ENCODE peak calls at places on chromosomes 3 and 15, in four cellular contexts. F is GM12878, B is K562, Q is HepG2. C is an unnamed sample.

GRCh38 chr3:70249509-70250160 is 62.8 kb downstream of the MDFIC2 start:
- DNase-seq in F (no peak), B (no peak), Q (no peak), C (no peak)

GRCh38 chr3:149095487-149095886 is 9.2 kb upstream of the HLTF start:
- DNase-seq in F (peak), B (no peak), Q (no peak), C (no peak)

GRCh38 chr3:38270606-38271005 is 5.0 kb downstream of the SLC22A13 start:
- DNase-seq in F (no peak), B (no peak), Q (no peak), C (no peak)

GRCh38 chr15:70051948-70052633 is 45.6 kb downstream of the TLE3 start:
- DNase-seq in F (no peak), B (no peak), Q (no peak), C (no peak)

GRCh38 chr3:8766148-8766547 is 3.3 kb downstream of the OXTR start:
- DNase-seq in F (no peak), B (no peak), Q (no peak), C (no peak)

GRCh38 chr3:56291953-56292352 is 176.3 kb downstream of the ERC2 start:
- DNase-seq in F (no peak), B (no peak), Q (no peak), C (no peak)

GRCh38 chr3:79597719-79598118 is 170.1 kb downstream of the ROBO1 start:
- DNase-seq in F (no peak), B (no peak), Q (no peak), C (no peak)

GRCh38 chr15:35181538-35181937 is 96.4 kb upstream of the NANOGP8 start:
- DNase-seq in F (peak), B (no peak), Q (no peak), C (no peak)

GRCh38 chr3:52006017-52006819 is 10.5 kb upstream of the RPL29 start:
- DNase-seq in F (no peak), B (no peak), Q (no peak), C (no peak)

DNA sequence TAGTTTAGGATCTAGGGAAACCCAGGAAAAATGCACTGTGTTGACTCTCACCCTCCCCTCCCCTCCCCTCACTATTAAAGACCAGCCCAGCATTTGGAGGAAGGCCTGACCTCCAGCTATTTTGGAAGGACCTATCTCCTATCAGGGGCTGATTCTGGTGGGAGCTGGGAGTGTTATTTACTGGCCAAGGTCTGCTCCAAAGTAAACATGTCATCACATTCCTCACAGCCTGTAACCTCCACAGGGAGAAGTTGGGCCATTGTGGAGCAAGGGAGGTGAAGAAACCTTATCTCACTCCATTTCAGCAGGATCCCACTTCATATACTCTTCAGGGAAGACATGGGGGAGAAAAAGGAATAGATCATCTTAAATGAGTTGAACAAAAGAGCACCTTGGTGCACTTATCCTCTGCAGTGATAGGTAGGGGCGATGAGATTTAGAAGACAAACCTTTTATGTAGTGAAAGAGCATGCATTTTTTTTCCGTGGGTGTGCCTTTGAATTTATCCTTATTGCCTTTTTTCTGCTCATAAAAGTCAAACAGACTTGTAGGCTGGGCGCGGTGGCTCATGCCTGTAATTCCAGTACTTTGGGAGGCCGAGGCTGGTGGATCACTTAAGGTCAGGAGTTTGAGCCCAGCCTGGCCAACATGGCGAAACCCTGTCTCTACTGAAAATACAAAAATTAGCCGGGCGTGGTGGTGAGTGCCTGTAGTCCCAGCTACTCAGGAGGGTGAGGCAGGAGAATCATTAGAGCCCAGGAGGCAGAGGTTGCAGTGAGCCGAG is 15.6 kb upstream of the FLNB start:
- DNase-seq in F (no peak), B (no peak), Q (peak), C (no peak)
- TF ChIP-seq SP1 in F (no peak), B (no peak), Q (no peak), C (no peak)

GRCh38 chr3:111585214-111585613 is 9.9 kb downstream of the ZBED2 start:
- DNase-seq in F (no peak), B (no peak), Q (peak), C (no peak)
- TF ChIP-seq CBFB in F (no peak), B (no peak), Q (no peak), C (no peak)

GRCh38 chr15:100002787-100003536 is 269.7 kb upstream of the LYSMD4 start:
- DNase-seq in F (no peak), B (no peak), Q (no peak), C (no peak)
- TF ChIP-seq SP1 in F (no peak), B (no peak), Q (no peak), C (no peak)

DNA sequence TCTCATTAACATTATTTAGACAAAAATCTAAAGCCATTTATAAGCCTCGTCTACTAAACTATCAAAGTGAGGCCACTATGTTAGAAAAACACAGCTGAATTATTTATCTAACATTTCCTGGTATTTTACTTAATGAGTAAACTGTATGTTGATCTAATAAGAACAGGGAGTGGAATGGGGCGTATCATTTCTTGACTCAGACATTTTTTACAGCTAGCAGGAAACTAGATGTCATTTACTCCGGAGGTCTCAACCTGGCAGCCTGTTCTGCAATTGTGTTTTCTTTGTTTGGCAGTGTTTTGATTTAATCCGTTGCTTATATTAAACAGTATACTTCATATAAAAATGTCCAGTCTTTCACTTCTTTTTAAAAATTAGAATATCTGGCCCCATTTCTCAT is 79.1 kb upstream of the ABI3BP start:
- DNase-seq in F (no peak), B (no peak), Q (no peak), C (no peak)
- TF ChIP-seq CBFB in F (no peak), B (no peak), Q (no peak), C (no peak)

GRCh38 chr15:63112871-63113270 is 8.8 kb upstream of the LACTB start:
- DNase-seq in F (no peak), B (no peak), Q (no peak), C (no peak)

GRCh38 chr15:63111481-63111880 is 10.2 kb upstream of the LACTB start:
- DNase-seq in F (no peak), B (no peak), Q (no peak), C (no peak)

GRCh38 chr15:63107895-63108546 is 13.6 kb upstream of the LACTB start:
- DNase-seq in F (no peak), B (peak), Q (peak), C (no peak)

GRCh38 chr15:63109498-63110290 is 12.0 kb upstream of the LACTB start:
- DNase-seq in F (no peak), B (peak), Q (no peak), C (no peak)

DNA sequence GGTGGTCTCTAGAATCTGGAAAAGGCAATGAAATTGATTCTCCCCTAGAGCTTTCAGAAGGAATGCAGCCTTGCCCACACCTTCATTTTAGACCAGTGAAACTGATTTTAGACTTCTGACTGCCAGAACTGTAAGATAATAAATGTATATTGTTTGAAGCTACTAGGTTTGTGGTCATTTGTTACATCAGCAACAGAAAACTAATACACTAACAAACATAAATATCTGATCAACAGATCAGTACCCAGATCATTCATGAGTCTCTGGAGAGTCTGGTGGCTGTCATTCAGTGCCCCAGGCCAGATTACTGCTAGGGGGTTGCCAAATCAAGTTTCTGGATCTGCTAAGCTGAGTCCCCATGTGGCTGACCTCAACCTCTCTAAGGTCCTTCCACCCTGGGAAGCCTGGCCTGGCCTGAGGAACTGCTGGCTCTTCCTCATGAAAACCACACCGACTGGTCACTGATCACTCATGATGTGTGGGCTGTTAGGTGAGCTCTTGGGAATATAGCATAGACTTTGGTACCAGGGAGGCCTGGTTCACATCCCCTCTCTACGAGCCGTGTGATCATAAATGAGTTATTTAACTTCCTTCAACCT is 11.1 kb upstream of the LACTB start:
- DNase-seq in F (no peak), B (no peak), Q (no peak), C (no peak)
- TF ChIP-seq SP1 in F (no peak), B (no peak), Q (no peak), C (no peak)

GRCh38 chr15:48718646-48719045 is 73.1 kb upstream of the FBN1 start:
- DNase-seq in F (no peak), B (peak), Q (no peak), C (no peak)
- TF ChIP-seq CBFB in F (no peak), B (no peak), Q (no peak), C (no peak)

GRCh38 chr3:182544542-182544941 is 248.8 kb upstream of the ATP11B start:
- DNase-seq in F (no peak), B (no peak), Q (no peak), C (no peak)
- TF ChIP-seq SP1 in F (no peak), B (no peak), Q (no peak), C (no peak)

GRCh38 chr3:125031544-125031943 is 24.3 kb downstream of the HEG1 start:
- DNase-seq in F (no peak), B (no peak), Q (no peak), C (no peak)

GRCh38 chr3:125033135-125033534 is 22.7 kb downstream of the HEG1 start:
- DNase-seq in F (no peak), B (no peak), Q (no peak), C (no peak)

GRCh38 chr3:125032683-125033082 is 23.1 kb downstream of the HEG1 start:
- DNase-seq in F (no peak), B (no peak), Q (no peak), C (no peak)

GRCh38 chr3:125033616-125034015 is 22.2 kb downstream of the HEG1 start:
- DNase-seq in F (no peak), B (no peak), Q (no peak), C (no peak)

GRCh38 chr3:125032100-125032643 is 23.6 kb downstream of the HEG1 start:
- DNase-seq in F (no peak), B (no peak), Q (peak), C (no peak)
- TF ChIP-seq CBFB in F (no peak), B (no peak), Q (no peak), C (no peak)

C was measured in WTC11.